ENCODE peak calls at places on chromosomes 2 and 18, in six cellular contexts. R, S, W, B, I and Q are unnamed samples.

GRCh38 chr2:36507408-36507812 is 90.6 kb downstream of the FEZ2 start:
- DNase-seq in R (peak; percentile 18), S (no peak), W (peak; percentile 57), B (peak; percentile 81), I (peak; percentile 35), Q (no peak)

GRCh38 chr18:67500512-67500911 is 16.0 kb downstream of the DSEL start:
- DNase-seq in R (no peak), S (no peak), W (no peak), B (no peak), I (no peak), Q (no peak)

GRCh38 chr18:37778417-37779165 is 213.0 kb upstream of the CELF4 start:
- DNase-seq in R (peak; percentile 22), S (peak; percentile 31), W (peak; percentile 77), B (peak; percentile 25), I (no peak), Q (peak; percentile 2)

GRCh38 chr2:25419678-25420242 is 78.0 kb upstream of the DNMT3A start:
- DNase-seq in R (no peak), S (no peak), W (no peak), B (no peak), I (no peak), Q (no peak)

GRCh38 chr2:186718895-186719294 is 25.0 kb downstream of the FAM171B start:
- DNase-seq in R (no peak), S (no peak), W (no peak), B (no peak), I (no peak), Q (no peak)

GRCh38 chr2:47422016-47422415 is 19.1 kb downstream of the MSH2 start:
- DNase-seq in R (no peak), S (no peak), W (no peak), B (no peak), I (peak; percentile 30), Q (peak; percentile 6)

GRCh38 chr2:39991298-39991697 is 212.2 kb upstream of the THUMPD2 start:
- DNase-seq in R (no peak), S (no peak), W (peak; percentile 38), B (no peak), I (no peak), Q (no peak)

GRCh38 chr18:41842886-41843285 is 112.1 kb upstream of the PIK3C3 start:
- DNase-seq in R (no peak), S (no peak), W (no peak), B (no peak), I (no peak), Q (no peak)

GRCh38 chr18:623760-624620 is 27.2 kb downstream of the CLUL1 start:
- DNase-seq in R (peak; percentile 58), S (peak; percentile 51), W (peak; percentile 78), B (no peak), I (peak; percentile 31), Q (peak; percentile 12)

GRCh38 chr2:156124458-156124857 is 208.1 kb downstream of the NR4A2 start:
- DNase-seq in R (no peak), S (no peak), W (no peak), B (no peak), I (no peak), Q (no peak)